ENCODE peak calls at places on chromosomes 4 and X, in seven cellular contexts. U is H9, Q is IMR-90, P is neuronal stem cell, F is mesenchymal stem cell, M is mesendoderm, W is H1. K is an unnamed sample.
A peak's percentile ranks its signal among the peaks of the same experiment; 100 is the strongest.

GRCh38 chrX:118824173-118824782 is 654 bp downstream of the ZCCHC12 start:
- DNase-seq in U (peak; percentile 35), Q (no peak), P (no peak), F (no peak), M (peak; percentile 32), W (no peak), K (no peak)

GRCh38 chr4:157992038-157992706 is 180.7 kb downstream of the GASK1B start:
- DNase-seq in U (no peak), Q (peak; percentile 77), P (peak; percentile 58), F (peak; percentile 75), M (peak; percentile 55), W (no peak), K (peak; percentile 81)

GRCh38 chr4:91319869-91320268 is 983.9 kb upstream of the GRID2 start:
- DNase-seq in U (no peak), Q (no peak), P (no peak), F (no peak), M (no peak), W (no peak), K (peak; percentile 0)

GRCh38 chrX:8913665-8914409 is 112.7 kb upstream of the FAM9A start:
- DNase-seq in U (no peak), Q (peak; percentile 47), P (no peak), F (peak; percentile 47), M (no peak), W (no peak), K (peak; percentile 31)

GRCh38 chr4:136599890-136600289 is 932.4 kb downstream of the PCDH18 start:
- DNase-seq in U (no peak), Q (no peak), P (no peak), F (no peak), M (no peak), W (no peak), K (no peak)

GRCh38 chr4:968221-968620 is 5.1 kb downstream of the DGKQ start:
- DNase-seq in U (no peak), Q (no peak), P (no peak), F (no peak), M (no peak), W (no peak), K (no peak)

GRCh38 chr4:125975861-125976397 is 661.2 kb downstream of the FAT4 start:
- DNase-seq in U (no peak), Q (no peak), P (no peak), F (no peak), M (no peak), W (no peak), K (no peak)

GRCh38 chr4:180925800-180926199 is 1317.4 kb upstream of the TENM3 start:
- DNase-seq in U (no peak), Q (peak; percentile 62), P (no peak), F (no peak), M (no peak), W (no peak), K (peak; percentile 59)

GRCh38 chr4:1403591-1404572 is 2.4 kb downstream of the NKX1-1 start:
- DNase-seq in U (peak; percentile 50), Q (no peak), P (no peak), F (no peak), M (no peak), W (no peak), K (no peak)

GRCh38 chr4:3639613-3640586 is 107.7 kb upstream of the LRPAP1 start:
- DNase-seq in U (no peak), Q (no peak), P (no peak), F (no peak), M (no peak), W (no peak), K (no peak)

GRCh38 chr4:156322592-156322991 is 368.9 kb upstream of the CTSO start:
- DNase-seq in U (no peak), Q (peak; percentile 90), P (no peak), F (peak; percentile 86), M (peak; percentile 8), W (no peak), K (peak; percentile 42)

GRCh38 chrX:29824176-29824906 is 391.0 kb upstream of the MAGEB2 start:
- DNase-seq in U (no peak), Q (no peak), P (no peak), F (no peak), M (no peak), W (no peak), K (no peak)

GRCh38 chrX:106619797-106620196 is 8.0 kb downstream of the RADX start:
- DNase-seq in U (no peak), Q (peak; percentile 11), P (no peak), F (peak; percentile 2), M (peak; percentile 2), W (no peak), K (no peak)

GRCh38 chrX:114134465-114134864 is 449.4 kb upstream of the HTR2C start:
- DNase-seq in U (no peak), Q (no peak), P (no peak), F (peak; percentile 3), M (no peak), W (no peak), K (peak; percentile 2)

GRCh38 chr4:4575284-4576211 is 33.7 kb upstream of the STX18 start:
- DNase-seq in U (peak; percentile 84), Q (peak; percentile 18), P (peak; percentile 83), F (peak; percentile 72), M (peak; percentile 94), W (peak; percentile 54), K (peak; percentile 74)

GRCh38 chrX:68945603-68946228 is 116.9 kb downstream of the EFNB1 start:
- DNase-seq in U (peak; percentile 55), Q (peak; percentile 70), P (no peak), F (peak; percentile 68), M (peak; percentile 57), W (no peak), K (peak; percentile 53)

GRCh38 chrX:45063319-45064095 is 137.2 kb downstream of the DIPK2B start:
- DNase-seq in U (no peak), Q (peak; percentile 7), P (no peak), F (no peak), M (no peak), W (no peak), K (no peak)

GRCh38 chr4:10629394-10629793 is 55.2 kb downstream of the CLNK start:
- DNase-seq in U (no peak), Q (no peak), P (no peak), F (no peak), M (no peak), W (no peak), K (no peak)

GRCh38 chrX:54044877-54045328 is 630 bp upstream of the PHF8 start:
- DNase-seq in U (no peak), Q (no peak), P (no peak), F (no peak), M (no peak), W (no peak), K (no peak)

GRCh38 chrX:154779261-154779660 is 16.6 kb downstream of the DKC1 start:
- DNase-seq in U (no peak), Q (peak; percentile 82), P (no peak), F (peak; percentile 55), M (no peak), W (no peak), K (peak; percentile 67)

GRCh38 chrX:48649109-48649508 is 34.5 kb upstream of the WAS start:
- DNase-seq in U (no peak), Q (peak; percentile 7), P (no peak), F (peak; percentile 34), M (no peak), W (no peak), K (no peak)

GRCh38 chrX:67094061-67094460 is 449.8 kb upstream of the AR start:
- DNase-seq in U (peak; percentile 62), Q (no peak), P (no peak), F (no peak), M (peak; percentile 8), W (peak; percentile 10), K (no peak)

GRCh38 chrX:129494887-129495286 is 28.4 kb downstream of the SMARCA1 start:
- DNase-seq in U (no peak), Q (no peak), P (no peak), F (no peak), M (no peak), W (no peak), K (no peak)

GRCh38 chr4:85147481-85148076 is 181.1 kb upstream of the WDFY3 start:
- DNase-seq in U (peak; percentile 35), Q (peak; percentile 54), P (peak; percentile 23), F (peak; percentile 77), M (peak; percentile 86), W (no peak), K (peak; percentile 84)

GRCh38 chr4:160685729-160686128 is 1478.1 kb downstream of the FSTL5 start:
- DNase-seq in U (no peak), Q (no peak), P (no peak), F (no peak), M (no peak), W (no peak), K (no peak)
- H4K8ac ChIP-seq in U (no peak overlapping the region), Q (no peak overlapping the region), P (peak overlapping the region; percentile 96), F (no peak overlapping the region), M (no peak overlapping the region), W (peak overlapping the region; percentile 5), K (no peak overlapping the region)

DNA sequence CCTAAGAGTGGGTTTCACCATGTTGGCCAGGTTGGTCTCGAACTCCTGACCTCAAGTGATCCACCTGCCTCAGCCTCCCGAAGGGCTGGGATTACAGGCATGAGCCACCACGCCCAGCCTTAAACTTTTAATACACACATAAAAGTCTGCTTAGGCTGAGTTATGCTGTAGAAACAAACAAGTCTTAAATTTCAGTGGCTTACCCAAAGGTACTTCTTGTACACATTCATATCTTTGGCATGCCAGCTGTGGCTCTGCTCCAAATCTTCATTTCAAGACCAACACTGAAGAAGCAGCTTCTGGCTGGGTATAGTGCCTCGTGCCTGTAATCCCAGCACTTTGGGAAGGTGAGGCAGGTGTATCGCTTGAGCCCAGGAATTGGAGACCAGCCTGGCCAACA is 80.3 kb downstream of the PPEF2 start:
- DNase-seq in U (no peak), Q (peak; percentile 65), P (no peak), F (no peak), M (no peak), W (no peak), K (no peak)
- H3K4me2 ChIP-seq in U (no peak overlapping the region), Q (no peak overlapping the region), P (no peak overlapping the region), F (no peak overlapping the region), M (no peak overlapping the region), W (no peak overlapping the region), K (no peak overlapping the region)

DNA sequence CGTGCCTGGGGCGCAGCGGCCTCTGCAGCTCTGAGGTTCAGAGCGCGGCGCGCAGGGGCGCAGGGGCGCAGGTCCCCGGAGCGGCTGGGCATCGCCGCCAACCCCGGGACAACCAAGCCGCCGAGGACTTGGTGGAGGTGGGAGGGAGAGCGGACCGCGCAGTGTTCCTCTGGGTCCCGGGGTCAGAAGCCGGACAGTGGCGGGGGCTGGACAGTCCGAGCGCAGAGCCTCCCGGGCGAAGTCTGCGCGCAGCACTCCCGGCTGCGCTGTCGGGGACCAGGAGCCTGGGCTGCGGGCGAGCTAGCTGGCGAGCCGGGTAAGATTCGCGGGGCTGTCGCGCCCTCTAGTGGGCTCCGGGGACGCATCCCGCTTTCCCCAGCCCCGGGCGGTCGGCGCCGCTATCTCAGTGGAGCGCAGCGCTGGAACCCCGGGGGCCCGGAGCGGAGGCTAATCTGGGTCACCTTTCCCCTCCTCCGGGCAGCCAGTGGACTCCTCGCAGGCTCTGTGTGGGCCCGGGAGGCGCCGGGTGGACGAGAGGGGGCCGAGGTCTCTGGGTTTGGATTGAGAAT is 4.1 kb downstream of the PDGFRA start:
- DNase-seq in U (peak; percentile 86), Q (peak; percentile 85), P (peak; percentile 86), F (peak; percentile 84), M (peak; percentile 92), W (no peak), K (peak; percentile 89)
- H3K4ac ChIP-seq in U (no peak overlapping the region), Q (peak overlapping the region; percentile 88), P (peak overlapping the region; percentile 98), F (peak overlapping the region; percentile 81), M (no peak overlapping the region), W (no peak overlapping the region), K (peak overlapping the region; percentile 61)

GRCh38 chr4:42148453-42148852 is 4.0 kb downstream of the BEND4 start:
- DNase-seq in U (no peak), Q (no peak), P (no peak), F (no peak), M (no peak), W (no peak), K (no peak)

GRCh38 chr4:42143996-42144395 is 8.5 kb downstream of the BEND4 start:
- DNase-seq in U (no peak), Q (no peak), P (no peak), F (no peak), M (no peak), W (no peak), K (peak; percentile 7)

GRCh38 chr4:42142586-42142985 is 9.9 kb downstream of the BEND4 start:
- DNase-seq in U (no peak), Q (peak; percentile 11), P (no peak), F (no peak), M (no peak), W (no peak), K (no peak)
- H4K8ac ChIP-seq in U (no peak overlapping the region), Q (no peak overlapping the region), P (no peak overlapping the region), F (no peak overlapping the region), M (no peak overlapping the region), W (no peak overlapping the region), K (no peak overlapping the region)

K was measured in trophoblast cell.